ENCODE peak calls at places on chromosomes 16 and 17, in nine cellular contexts. T, M, C, F, A, Y, R, E and Q are unnamed samples.

GRCh38 chr16:31696968-31697743 is 169.5 kb downstream of the AHSP start:
- DNase-seq in T (no peak), M (no peak), C (no peak), F (peak), A (no peak), Y (no peak), R (no peak), E (peak), Q (no peak)

GRCh38 chr17:75361344-75361743 is 44.1 kb downstream of the GRB2 start:
- DNase-seq in T (no peak), M (no peak), C (no peak), F (no peak), A (no peak), Y (no peak), R (no peak), E (no peak), Q (no peak)

GRCh38 chr17:54903375-54903774 is 2.7 kb downstream of the TOM1L1 start:
- DNase-seq in T (no peak), M (no peak), C (no peak), F (no peak), A (no peak), Y (no peak), R (no peak), E (no peak), Q (no peak)

GRCh38 chr16:19858654-19859018 is 26.0 kb downstream of the GPRC5B start:
- DNase-seq in T (no peak), M (no peak), C (no peak), F (no peak), A (no peak), Y (no peak), R (no peak), E (no peak), Q (no peak)

GRCh38 chr17:83190601-83191387 is 111.4 kb downstream of the METRNL start:
- DNase-seq in T (no peak), M (no peak), C (no peak), F (no peak), A (peak), Y (no peak), R (no peak), E (no peak), Q (peak)

GRCh38 chr16:77944631-77945030 is 77.7 kb upstream of the CLEC3A start:
- DNase-seq in T (no peak), M (no peak), C (no peak), F (no peak), A (no peak), Y (no peak), R (no peak), E (no peak), Q (no peak)

GRCh38 chr17:79002796-79003593 is 6.6 kb downstream of the CANT1 start:
- DNase-seq in T (no peak), M (no peak), C (no peak), F (no peak), A (no peak), Y (no peak), R (no peak), E (no peak), Q (peak)

GRCh38 chr17:27442702-27443101 is 13.5 kb upstream of the KSR1 start:
- DNase-seq in T (no peak), M (no peak), C (no peak), F (no peak), A (no peak), Y (no peak), R (no peak), E (no peak), Q (no peak)

GRCh38 chr17:76873856-76874255 is 5.7 kb downstream of the MGAT5B start:
- DNase-seq in T (no peak), M (no peak), C (no peak), F (peak), A (no peak), Y (no peak), R (no peak), E (no peak), Q (no peak)

GRCh38 chr17:28916302-28916934 is 13.5 kb upstream of the DHRS13 start:
- DNase-seq in T (no peak), M (peak), C (no peak), F (no peak), A (no peak), Y (peak), R (no peak), E (peak), Q (no peak)

GRCh38 chr17:6641374-6641818 is 536 bp downstream of the TXNDC17 start:
- DNase-seq in T (no peak), M (no peak), C (no peak), F (no peak), A (no peak), Y (no peak), R (peak), E (peak), Q (no peak)

GRCh38 chr17:337453-337852 is 15.2 kb downstream of the RPH3AL start:
- DNase-seq in T (no peak), M (no peak), C (no peak), F (no peak), A (no peak), Y (no peak), R (no peak), E (no peak), Q (no peak)

GRCh38 chr17:76872874-76873221 is 4.6 kb downstream of the MGAT5B start:
- DNase-seq in T (no peak), M (no peak), C (no peak), F (no peak), A (no peak), Y (no peak), R (no peak), E (no peak), Q (no peak)

GRCh38 chr17:37239690-37240344 is 136.0 kb upstream of the C17orf78 start:
- DNase-seq in T (peak), M (no peak), C (no peak), F (peak), A (no peak), Y (no peak), R (no peak), E (peak), Q (no peak)

GRCh38 chr16:20291807-20292206 is 35.5 kb downstream of the GP2 start:
- DNase-seq in T (no peak), M (no peak), C (no peak), F (no peak), A (no peak), Y (peak), R (no peak), E (no peak), Q (no peak)

GRCh38 chr16:53504665-53505064 is 1.7 kb upstream of the AKTIP start:
- DNase-seq in T (no peak), M (no peak), C (no peak), F (peak), A (no peak), Y (no peak), R (no peak), E (peak), Q (no peak)

GRCh38 chr17:38421224-38421841 is 6.9 kb upstream of the ARHGAP23 start:
- DNase-seq in T (no peak), M (no peak), C (no peak), F (peak), A (no peak), Y (no peak), R (no peak), E (peak), Q (no peak)

GRCh38 chr17:32813021-32813420 is 63.9 kb downstream of the MYO1D start:
- DNase-seq in T (peak), M (no peak), C (no peak), F (peak), A (no peak), Y (no peak), R (no peak), E (no peak), Q (no peak)

GRCh38 chr17:55996826-55997225 is 156.4 kb upstream of the ANKFN1 start:
- DNase-seq in T (no peak), M (no peak), C (no peak), F (peak), A (no peak), Y (no peak), R (no peak), E (no peak), Q (no peak)